ENCODE peak calls at places on chromosomes 13 and 19, in four cellular contexts. I is EL, V is hippocampal formation, F is thyroid gland. S is an unnamed sample.

GRCh38 chr13:21240586-21240985 is 64.1 kb downstream of the MRPL57 start:
- DNase-seq in V (no peak), I (peak; percentile 78), F (no peak), S (no peak)

GRCh38 chr19:7515471-7516226 is at the start of gene ZNF358:
- DNase-seq in F (peak; percentile 64), V (peak; percentile 75), I (peak; percentile 67), S (no peak)

GRCh38 chr13:69264362-69265334 is 843.0 kb upstream of the ATXN8OS start:
- DNase-seq in I (no peak), F (no peak), V (no peak), S (no peak)

GRCh38 chr13:46884531-46884930 is 12.3 kb downstream of the HTR2A start:
- DNase-seq in I (no peak), F (no peak), V (no peak), S (no peak)

GRCh38 chr13:67651908-67652307 is 421.8 kb upstream of the PCDH9 start:
- DNase-seq in F (no peak), V (no peak), I (no peak), S (no peak)

GRCh38 chr13:25699600-25699999 is 327.8 kb downstream of the ATP8A2 start:
- DNase-seq in F (no peak), I (no peak), V (no peak), S (no peak)

GRCh38 chr19:37692956-37693660 is 26.5 kb downstream of the ZNF607 start:
- DNase-seq in F (no peak), V (peak; percentile 20), I (no peak), S (no peak)

GRCh38 chr19:23002690-23003422 is at the start of gene ZNF728:
- DNase-seq in V (peak; percentile 0), I (no peak), F (peak; percentile 54), S (no peak)

GRCh38 chr13:32659736-32660135 is 73.5 kb downstream of the PDS5B start:
- DNase-seq in F (no peak), I (peak; percentile 58), V (no peak), S (no peak)

GRCh38 chr19:18074192-18074591 is 12.5 kb downstream of the IL12RB1 start:
- DNase-seq in F (no peak), I (no peak), V (no peak), S (no peak)

S was measured in activated T-helper 1 cell treated with Interleukin-2 at 50 U/mL for 16 hours.